ENCODE peak calls at places on chromosomes 7 and 10, in seven cellular contexts. X is hepatocyte, N is astrocyte, Y is GM23338, D is GM12878, A is fibroblast of lung, Z is MM.1S. P is an unnamed sample. For H3K4me1, the result is how much of the 10 kb centered on the place peaks cover.

GRCh38 chr7:106062006-106062405 is 50.1 kb downstream of the SYPL1 start:
- DNase-seq in Z (no peak), X (no peak), D (no peak), Y (no peak), N (no peak), A (no peak), P (no peak)

GRCh38 chr7:19146699-19147098 is 1.5 kb upstream of the FERD3L start:
- DNase-seq in D (no peak), A (peak), Y (peak), X (peak), Z (peak), N (peak), P (peak)

GRCh38 chr7:115799430-115799829 is 231.1 kb downstream of the TFEC start:
- DNase-seq in A (no peak), Z (no peak), N (no peak), D (no peak), X (no peak), Y (no peak), P (no peak)

GRCh38 chr7:35802102-35802466 is 1.2 kb downstream of the SEPTIN7 start:
- DNase-seq in A (no peak), X (no peak), Y (no peak), D (no peak), Z (peak), N (no peak), P (no peak)

GRCh38 chr7:118080947-118081346 is 103.0 kb upstream of the LSM8 start:
- DNase-seq in N (peak), D (peak), Y (peak), X (peak), A (peak), Z (peak), P (peak)

GRCh38 chr10:23344251-23344841 is at the start of gene C10orf67:
- DNase-seq in X (peak), Y (peak), N (peak), A (peak), D (no peak), Z (no peak), P (peak)

GRCh38 chr7:47952224-47952623 is 4.0 kb upstream of the PKD1L1 start:
- DNase-seq in N (no peak), D (no peak), Y (peak), X (no peak), Z (no peak), A (no peak), P (no peak)

GRCh38 chr7:47816647-47817046 is 131.6 kb downstream of the PKD1L1 start:
- DNase-seq in D (no peak), Y (no peak), A (peak), N (peak), Z (no peak), X (no peak), P (peak)

GRCh38 chr7:131556912-131557457 is 557 bp upstream of the PODXL start:
- DNase-seq in A (no peak), Y (peak), D (no peak), Z (no peak), X (no peak), N (no peak), P (no peak)

GRCh38 chr7:19982841-19983835 is 209.7 kb upstream of the TMEM196 start:
- DNase-seq in A (peak), X (peak), N (peak), D (peak), Y (peak), Z (peak), P (peak)

GRCh38 chr7:89780291-89780690 is 374.0 kb upstream of the STEAP1 start:
- DNase-seq in N (no peak), Y (no peak), Z (no peak), X (no peak), D (no peak), A (no peak), P (no peak)

GRCh38 chr10:133011883-133012282 is 69.5 kb upstream of the CFAP46 start:
- DNase-seq in N (no peak), A (no peak), Y (no peak), D (no peak), Z (no peak), X (no peak), P (no peak)

GRCh38 chr10:18140957-18141888 is 999 bp downstream of the CACNB2 start:
- DNase-seq in D (no peak), A (no peak), X (no peak), Y (peak), Z (no peak), N (no peak), P (no peak)

GRCh38 chr10:693506-693905 is 4.0 kb upstream of the DIP2C start:
- DNase-seq in Z (no peak), Y (no peak), A (peak), D (no peak), N (peak), X (peak), P (peak)

GRCh38 chr10:13847201-13847631 is 260.5 kb downstream of the PRPF18 start:
- DNase-seq in N (no peak), Y (peak), X (no peak), D (no peak), A (no peak), Z (no peak), P (no peak)

GRCh38 chr7:134705716-134706115 is 59.1 kb downstream of the BPGM start:
- DNase-seq in Z (no peak), N (no peak), A (no peak), D (no peak), X (no peak), Y (no peak), P (no peak)

GRCh38 chr7:95660023-95660434 is 63.7 kb upstream of the PDK4 start:
- DNase-seq in Z (no peak), N (no peak), A (peak), D (no peak), X (peak), Y (no peak), P (no peak)

GRCh38 chr7:154575497-154575896 is 427.4 kb downstream of the PAXIP1 start:
- DNase-seq in X (no peak), D (no peak), N (peak), A (no peak), Y (no peak), Z (no peak), P (no peak)

GRCh38 chr10:29949411-29950011 is 109.9 kb downstream of the JCAD start:
- DNase-seq in Z (peak), X (no peak), A (peak), Y (no peak), N (peak), D (no peak), P (peak)

DNA sequence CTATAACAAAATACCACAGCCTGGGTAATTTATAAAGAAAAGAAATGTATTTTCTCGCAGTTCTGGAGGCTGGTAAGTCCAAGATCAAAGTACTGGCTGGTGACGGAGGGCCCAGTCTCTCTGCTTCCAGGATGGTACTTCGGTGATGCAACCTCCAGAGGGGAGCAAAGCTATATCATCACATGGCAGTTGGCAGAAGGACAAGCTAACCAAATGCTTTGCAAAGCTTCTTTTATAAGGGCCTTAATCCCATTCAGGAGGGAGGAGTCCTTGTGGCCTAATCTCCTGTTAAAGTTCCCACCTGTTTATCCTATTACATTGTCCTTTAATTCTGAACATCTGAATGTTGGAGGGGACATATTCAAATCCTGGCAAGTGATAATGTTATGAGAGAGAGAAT is 134.1 kb upstream of the SP4 start:
- DNase-seq in X (no peak), N (no peak), Y (no peak), D (no peak), Z (no peak), A (no peak), P (no peak)
- H3K4me3 ChIP-seq in X (no peak), N (no peak), Y (no peak), D (no peak), Z (no peak), A (no peak), P (no peak)

DNA sequence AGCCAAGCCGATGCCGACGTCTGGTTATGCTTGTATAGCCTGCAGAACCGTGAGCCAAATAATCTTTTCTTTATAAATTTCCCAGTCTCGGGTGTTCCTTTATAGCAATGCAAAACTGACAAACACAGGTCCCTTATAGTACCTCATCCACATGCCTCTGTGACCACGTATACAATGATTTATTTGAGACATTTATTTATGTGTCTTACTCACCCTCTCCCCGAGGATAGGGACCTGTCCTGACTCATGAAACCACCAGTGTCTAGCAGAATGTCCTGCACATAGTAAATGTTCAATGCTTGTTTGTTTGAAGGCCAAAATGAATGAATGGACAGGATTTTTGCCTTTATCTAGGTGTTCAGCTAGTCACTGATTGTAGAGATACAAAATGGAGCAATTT is 147.9 kb upstream of the FZD8 start:
- DNase-seq in N (peak), X (no peak), Y (no peak), A (no peak), D (no peak), Z (no peak), P (peak)
- TF ChIP-seq EZH2 in N (no peak), X (no peak), Y (no peak), A (no peak), D (no peak), Z (no peak), P (no peak)

GRCh38 chr10:129655679-129656031 is 188.6 kb downstream of the MGMT start:
- DNase-seq in N (no peak), Y (no peak), Z (no peak), A (no peak), D (no peak), X (no peak), P (no peak)
- H3K4me1 ChIP-seq in N (under half), Y (under half), Z (under half), A (under half), D (under half), X (under half), P (under half)

DNA sequence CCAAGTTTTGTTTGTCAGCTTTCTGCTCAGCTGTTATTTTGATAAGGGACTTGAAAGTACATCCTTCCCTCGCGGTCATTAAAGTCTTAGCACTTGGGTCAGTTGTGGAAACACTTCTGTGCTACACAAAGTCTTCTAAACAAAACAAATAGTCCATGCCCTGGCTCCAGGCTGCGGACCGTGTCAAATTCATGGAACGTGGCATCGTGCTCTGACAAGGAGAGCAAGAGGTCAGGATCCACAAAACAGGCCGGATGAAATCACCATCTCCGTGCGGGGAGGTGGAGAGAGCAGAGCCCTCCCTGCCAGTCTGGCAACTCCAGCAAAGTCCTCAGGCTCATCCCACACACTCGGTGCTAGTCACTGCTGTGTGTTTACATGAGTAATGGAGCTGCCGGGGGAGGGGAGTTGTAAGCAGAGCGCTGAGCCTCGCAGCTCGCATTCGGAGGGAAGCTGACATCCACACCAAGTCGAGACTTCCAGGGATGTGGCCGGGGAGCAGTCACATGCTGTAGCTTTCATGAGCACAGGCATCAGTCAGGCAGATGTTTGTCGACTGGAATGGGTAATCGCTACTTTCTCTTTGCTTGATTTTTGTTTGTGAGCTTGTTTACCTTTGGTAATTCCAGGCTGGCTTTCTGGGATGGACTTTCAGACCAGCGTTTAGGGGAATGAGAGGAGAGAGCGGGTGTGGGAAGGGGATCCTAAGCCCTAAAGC is 147.6 kb downstream of the ARID5B start:
- DNase-seq in X (peak), D (no peak), Y (peak), Z (peak), A (peak), N (peak), P (peak)
- H3K4me3 ChIP-seq in X (peak), D (peak), Y (peak), Z (peak), A (peak), N (peak), P (peak)

GRCh38 chr10:80205478-80206276 is at the start of gene ANXA11:
- DNase-seq in A (peak), Z (peak), Y (peak), N (peak), X (peak), D (peak), P (peak)

GRCh38 chr10:80203835-80204148 is 1.5 kb downstream of the ANXA11 start:
- DNase-seq in N (no peak), D (no peak), Y (no peak), Z (peak), A (no peak), X (no peak), P (no peak)

GRCh38 chr10:80206277-80206655 is 929 bp upstream of the ANXA11 start:
- DNase-seq in X (no peak), Z (no peak), Y (no peak), A (no peak), N (no peak), D (no peak), P (no peak)

GRCh38 chr10:80204193-80204714 is 1.1 kb downstream of the ANXA11 start:
- DNase-seq in Y (peak), X (peak), A (no peak), Z (no peak), D (no peak), N (no peak), P (peak)

DNA sequence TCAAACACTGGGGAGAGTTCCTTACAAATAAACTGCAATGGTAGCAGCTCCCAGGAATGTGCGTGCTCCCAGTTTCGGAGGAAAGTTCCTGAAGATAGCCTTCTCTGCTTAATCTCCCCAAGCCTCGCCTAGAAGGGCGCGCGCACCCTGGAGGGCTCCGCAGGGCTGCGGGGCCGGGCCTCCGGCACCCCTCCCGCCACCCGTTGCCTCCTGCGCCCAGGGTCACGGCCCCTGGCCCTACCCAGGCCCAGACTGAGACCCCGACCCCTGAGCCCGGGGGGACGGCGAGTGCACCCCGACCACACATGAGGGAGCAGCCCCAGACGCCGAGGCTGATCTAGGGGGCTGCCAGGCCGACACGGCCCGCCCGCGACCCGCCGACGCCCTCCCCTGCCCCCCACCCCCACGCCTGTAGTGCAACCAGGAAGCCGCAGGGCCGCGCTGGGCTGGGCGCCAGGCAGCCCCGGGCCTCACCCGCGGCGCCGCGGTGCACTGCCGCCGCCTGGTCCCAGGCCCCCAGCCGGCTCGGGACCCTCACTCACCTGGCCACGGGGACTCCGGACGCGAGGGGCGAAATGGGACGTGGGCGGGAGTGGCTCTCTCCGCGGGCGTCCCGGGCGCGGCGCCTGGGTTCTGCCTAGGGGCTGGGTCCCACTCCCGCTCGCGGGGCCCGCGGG is 398 bp downstream of the ANXA11 start:
- DNase-seq in Y (peak), Z (peak), X (peak), N (peak), A (no peak), D (no peak), P (peak)
- TF ChIP-seq EZH2 in Y (no peak), Z (no peak), X (no peak), N (no peak), A (no peak), D (no peak), P (no peak)

DNA sequence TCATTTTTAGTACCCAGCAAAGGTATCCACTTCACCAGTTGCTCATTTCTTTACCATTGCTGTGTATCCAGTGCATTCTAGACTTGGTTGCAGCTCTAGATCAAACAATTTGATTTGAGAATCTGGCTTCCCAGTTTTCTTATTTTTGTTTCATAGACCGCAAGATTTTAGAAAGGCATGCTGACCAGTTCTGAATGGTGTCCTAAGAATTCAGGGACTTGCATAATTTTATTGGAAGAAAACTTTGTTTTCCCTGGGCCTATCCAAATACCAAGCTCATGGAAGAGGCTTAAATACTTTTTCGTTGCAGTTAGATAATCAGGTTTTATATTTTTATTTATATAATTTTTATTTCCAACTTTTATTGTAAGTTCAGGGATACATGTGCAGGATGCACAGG is 58.3 kb downstream of the BICC1 start:
- DNase-seq in N (no peak), Z (no peak), X (no peak), A (no peak), Y (no peak), D (no peak), P (peak)
- H3K4me1 ChIP-seq in N (under half), Z (under half), X (under half), A (under half), Y (under half), D (under half), P (half or more)

GRCh38 chr10:88989423-88989822 is 1.2 kb upstream of the FAS start:
- DNase-seq in X (no peak), D (no peak), Y (no peak), Z (no peak), N (no peak), A (no peak), P (no peak)
- H3K4me3 ChIP-seq in X (no peak), D (peak), Y (peak), Z (no peak), N (peak), A (peak), P (peak)

DNA sequence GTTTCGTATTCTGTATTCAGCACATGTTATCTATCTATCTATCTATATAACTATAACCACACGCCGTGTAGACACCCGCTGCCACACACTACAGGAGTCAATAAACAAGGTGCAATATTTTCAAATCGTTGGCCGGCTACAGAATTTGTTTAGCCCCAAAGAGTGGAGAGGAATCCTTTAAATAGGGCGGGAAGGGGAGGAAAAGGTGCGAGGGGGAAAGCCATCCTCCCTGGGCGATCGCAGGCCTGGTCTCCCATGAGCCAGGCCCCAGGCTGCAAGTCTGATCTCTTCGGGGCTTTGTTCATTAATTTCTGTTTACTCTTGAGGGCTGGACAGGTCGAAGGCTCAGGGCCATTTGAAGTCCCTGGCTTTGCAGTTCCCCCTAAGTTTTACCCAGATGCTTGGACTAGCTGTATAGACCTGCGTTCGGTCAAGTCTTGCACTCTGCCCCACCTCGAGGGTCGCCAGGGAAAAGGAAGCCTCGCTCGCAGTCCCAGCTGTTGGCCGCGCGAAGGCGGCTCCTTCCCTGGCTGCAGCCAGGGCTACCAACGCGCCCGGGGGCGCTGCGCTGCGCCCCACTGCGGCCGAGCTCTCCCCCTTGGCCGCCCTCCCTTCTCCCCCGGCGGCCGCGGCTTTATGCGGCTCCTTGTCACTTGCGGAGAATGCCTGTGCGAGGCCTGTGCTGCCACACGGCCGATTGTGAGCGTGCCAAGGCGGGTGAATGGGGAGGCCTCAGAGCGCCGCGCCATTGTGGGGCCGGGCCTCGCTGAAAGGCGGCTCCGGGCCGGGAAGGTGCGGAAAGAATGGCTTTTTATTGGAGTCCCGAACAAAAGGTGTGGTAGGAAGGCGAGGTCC is 3.9 kb downstream of the NKX2-3 start:
- DNase-seq in D (no peak), X (no peak), N (no peak), Z (no peak), A (no peak), Y (peak), P (no peak)
- TF ChIP-seq EZH2 in D (no peak), X (peak), N (peak), Z (no peak), A (peak), Y (peak), P (peak)

GRCh38 chr10:110408943-110409342 is 88.8 kb upstream of the DUSP5 start:
- DNase-seq in Y (no peak), D (no peak), X (no peak), N (no peak), Z (no peak), A (no peak), P (no peak)

GRCh38 chr10:110409488-110409887 is 88.2 kb upstream of the DUSP5 start:
- DNase-seq in D (no peak), Y (no peak), A (no peak), Z (no peak), X (no peak), N (no peak), P (no peak)

GRCh38 chr10:110410329-110411046 is 87.2 kb upstream of the DUSP5 start:
- DNase-seq in N (peak), A (peak), Y (no peak), D (no peak), Z (no peak), X (peak), P (peak)

GRCh38 chr10:110411047-110411410 is 86.7 kb upstream of the DUSP5 start:
- DNase-seq in Y (no peak), N (peak), X (no peak), A (peak), Z (no peak), D (no peak), P (peak)

DNA sequence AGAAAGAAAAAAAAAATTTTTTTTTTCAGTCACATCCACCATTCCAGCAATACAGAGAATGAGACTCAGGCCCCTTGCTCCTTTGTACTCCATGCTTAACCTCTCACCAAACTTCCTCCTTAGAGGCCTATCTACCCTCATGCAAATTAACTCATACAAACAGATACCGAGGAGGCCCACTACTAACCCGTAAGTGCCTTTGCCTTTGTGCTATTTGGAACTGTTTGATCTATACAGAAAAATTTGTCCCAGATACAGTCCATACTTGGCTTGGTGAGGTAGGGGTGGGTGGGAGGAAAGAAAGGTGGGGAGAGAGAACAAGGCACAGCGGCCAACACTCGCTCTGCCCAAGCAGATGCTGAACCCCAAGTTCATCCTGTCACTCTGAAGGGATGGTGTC is 87.8 kb upstream of the DUSP5 start:
- DNase-seq in N (no peak), X (no peak), D (no peak), Y (no peak), A (no peak), Z (peak), P (peak)
- H3K4me1 ChIP-seq in N (under half), X (under half), D (half or more), Y (under half), A (under half), Z (half or more), P (half or more)

P was measured in GM23248.